ENCODE peak calls at places on chromosomes 6 and 20, in nine cellular contexts. W is H1, D is PC-9, N is brain microvascular endothelial cell, S is lower lobe of right lung, Q is mammary epithelial cell, L is retinal pigment epithelial cell, G is HL-60, R is transverse colon. Z is an unnamed sample.

GRCh38 chr20:40689943-40690835 is 1.2 kb upstream of the MAFB start:
- DNase-seq in S (peak; percentile 96), D (no peak), Q (peak; percentile 79), L (peak; percentile 20), N (peak; percentile 87), R (peak; percentile 83), G (peak; percentile 58), W (peak; percentile 97), Z (peak; percentile 88)

GRCh38 chr6:87184762-87185250 is 29.4 kb downstream of the ZNF292 start:
- DNase-seq in W (no peak), G (no peak), R (no peak), Q (no peak), S (no peak), N (no peak), L (no peak), D (no peak), Z (no peak)

GRCh38 chr6:21323577-21323976 is 270.0 kb upstream of the SOX4 start:
- DNase-seq in Q (no peak), S (no peak), G (no peak), L (no peak), N (no peak), D (no peak), R (no peak), W (no peak), Z (no peak)

GRCh38 chr20:32358883-32359632 is 927 bp downstream of the ASXL1 start:
- DNase-seq in L (no peak), R (peak; percentile 84), W (peak; percentile 85), Q (peak; percentile 44), G (peak; percentile 50), S (peak; percentile 81), D (no peak), N (peak; percentile 27), Z (no peak)

GRCh38 chr6:90388395-90388794 is 91.8 kb upstream of the BACH2 start:
- DNase-seq in W (no peak), G (no peak), L (no peak), N (no peak), Q (no peak), R (no peak), D (no peak), S (no peak), Z (no peak)

GRCh38 chr6:127879685-127880084 is 21.2 kb downstream of the THEMIS start:
- DNase-seq in W (peak; percentile 74), G (no peak), R (no peak), L (no peak), S (no peak), N (peak; percentile 7), D (no peak), Q (no peak), Z (no peak)

GRCh38 chr20:57090590-57091560 is 175.6 kb downstream of the BMP7 start:
- DNase-seq in Q (no peak), N (no peak), R (no peak), D (no peak), L (no peak), W (no peak), S (peak; percentile 19), G (no peak), Z (no peak)

GRCh38 chr20:46027245-46027853 is 1.7 kb upstream of the SLC12A5 start:
- DNase-seq in G (no peak), L (peak; percentile 18), R (no peak), S (no peak), Q (peak; percentile 45), N (peak; percentile 52), D (peak; percentile 56), W (peak; percentile 57), Z (peak; percentile 44)

GRCh38 chr20:23826541-23827018 is at the start of gene CST2:
- DNase-seq in R (no peak), G (no peak), W (no peak), S (no peak), Q (no peak), D (peak; percentile 67), N (peak; percentile 22), L (no peak), Z (no peak)

GRCh38 chr6:134217110-134217509 is 100.8 kb downstream of the SGK1 start:
- DNase-seq in Q (no peak), R (no peak), N (peak; percentile 14), L (no peak), G (no peak), S (no peak), D (no peak), W (no peak), Z (no peak)

DNA sequence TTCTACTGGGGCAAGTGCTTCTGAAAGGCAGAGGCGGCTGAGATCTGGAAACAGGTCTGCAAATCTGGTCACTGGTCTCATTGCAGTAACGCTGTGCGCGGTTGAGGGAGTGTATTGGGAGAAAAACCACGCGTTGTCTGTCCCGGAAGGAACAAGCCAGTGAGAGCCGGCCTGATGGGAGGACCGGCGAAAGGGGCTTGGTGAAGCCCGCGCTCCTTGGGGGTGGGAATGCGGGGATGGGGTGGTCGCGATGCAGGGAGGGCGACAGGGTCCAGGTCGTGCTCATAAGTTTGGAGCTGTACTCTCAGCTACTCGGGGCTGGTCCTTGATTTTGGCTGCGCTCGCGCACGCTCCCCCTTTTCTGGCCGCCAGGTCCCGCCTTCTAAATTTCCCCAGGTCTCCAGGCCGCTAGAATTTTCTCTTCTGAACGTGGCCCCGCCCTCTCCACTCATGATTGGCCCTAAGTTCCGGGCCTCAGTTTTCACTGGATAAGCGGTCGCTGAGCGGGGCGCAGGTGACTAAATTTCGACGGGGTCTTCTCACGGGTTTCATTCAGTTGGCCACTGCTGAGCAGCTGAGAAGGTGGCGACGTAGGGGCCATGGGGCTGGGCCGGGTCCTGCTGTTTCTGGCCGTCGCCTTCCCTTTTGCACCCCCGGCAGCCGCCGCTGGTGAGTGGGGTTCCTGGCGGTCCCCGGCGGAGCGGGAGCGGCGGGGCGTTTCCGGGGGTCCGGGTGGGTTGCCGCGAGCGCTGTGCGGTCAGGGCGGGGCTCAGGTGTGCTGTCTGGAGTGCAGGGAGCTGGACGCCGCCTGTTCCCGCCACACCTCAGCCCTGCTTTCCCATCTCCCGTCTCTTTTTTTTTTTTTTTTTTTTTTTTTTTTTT is at the start of gene MICB:
- DNase-seq in D (peak; percentile 85), S (peak; percentile 90), R (peak; percentile 85), G (peak; percentile 78), N (peak; percentile 77), W (peak; percentile 85), L (no peak), Q (peak; percentile 82), Z (peak; percentile 24)
- H3K4me3 ChIP-seq in D (peak within 1 kb of the TSS; percentile 71), S (peak within 1 kb of the TSS; percentile 72), R (peak within 1 kb of the TSS; percentile 34), G (peak within 1 kb of the TSS; percentile 85), N (peak within 1 kb of the TSS; percentile 67), W (peak within 1 kb of the TSS; percentile 66), L (peak within 1 kb of the TSS; percentile 72), Q (peak within 1 kb of the TSS; percentile 52), Z (peak within 1 kb of the TSS; percentile 51)

GRCh38 chr6:43957273-43957672 is 170.0 kb downstream of the MRPL14 start:
- DNase-seq in Q (no peak), S (no peak), G (no peak), N (no peak), W (no peak), D (no peak), R (no peak), L (no peak), Z (no peak)
- H3K4me3 ChIP-seq in Q (no peak overlapping the region), S (no peak overlapping the region), G (no peak overlapping the region), N (no peak overlapping the region), W (no peak overlapping the region), D (no peak overlapping the region), R (no peak overlapping the region), L (no peak overlapping the region), Z (no peak overlapping the region)

GRCh38 chr6:110329348-110329728 is 28.8 kb downstream of the METTL24 start:
- DNase-seq in Q (no peak), R (no peak), N (no peak), D (no peak), W (no peak), L (no peak), S (no peak), G (no peak), Z (no peak)

GRCh38 chr6:110331816-110332215 is 26.3 kb downstream of the METTL24 start:
- DNase-seq in L (no peak), N (no peak), W (no peak), G (no peak), D (no peak), S (no peak), R (peak; percentile 13), Q (no peak), Z (no peak)

GRCh38 chr6:110331383-110331782 is 26.8 kb downstream of the METTL24 start:
- DNase-seq in S (no peak), L (no peak), W (no peak), R (no peak), D (no peak), G (no peak), Q (no peak), N (no peak), Z (no peak)

GRCh38 chr6:110328231-110328630 is 29.9 kb downstream of the METTL24 start:
- DNase-seq in L (peak; percentile 34), Q (no peak), D (no peak), S (no peak), W (no peak), G (no peak), N (peak; percentile 61), R (no peak), Z (no peak)

DNA sequence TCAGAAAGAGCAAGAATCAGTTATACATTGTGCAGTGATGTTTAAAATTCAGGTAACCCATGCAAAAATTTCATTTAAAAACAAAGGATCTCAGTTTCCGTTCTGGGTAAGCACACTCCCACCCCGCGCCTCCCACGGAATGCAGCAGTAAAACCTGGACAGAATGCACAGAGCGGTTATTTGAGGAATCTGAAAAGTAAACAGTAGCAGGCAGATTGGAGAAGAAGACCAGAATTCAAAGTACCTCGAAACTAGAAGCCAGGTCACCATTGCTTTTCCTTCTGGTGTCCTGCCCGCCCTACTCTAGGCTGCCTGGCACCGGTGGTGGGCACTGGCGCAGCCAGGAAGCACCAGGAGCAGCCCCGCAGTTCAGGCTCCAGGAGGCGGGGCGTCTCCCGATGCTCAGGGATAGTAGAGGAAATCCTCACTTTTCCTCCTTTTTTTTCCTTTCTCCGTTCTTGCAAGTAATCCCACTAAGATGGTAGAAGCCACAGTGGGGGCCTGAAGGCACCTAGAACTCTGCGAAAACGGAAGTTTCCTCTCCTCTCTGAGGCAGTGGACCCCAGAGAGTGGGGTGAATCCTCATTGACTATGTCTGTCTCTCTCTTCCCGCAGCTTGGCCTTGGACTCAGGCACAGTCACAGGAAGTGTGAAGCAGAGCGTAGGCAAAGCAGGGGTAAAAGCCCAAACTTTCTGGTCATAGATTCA is 28.3 kb downstream of the METTL24 start:
- DNase-seq in W (no peak), D (no peak), L (no peak), S (no peak), G (no peak), Q (peak; percentile 1), N (peak; percentile 27), R (peak; percentile 19), Z (no peak)
- H3K4me3 ChIP-seq in W (no peak overlapping the region), D (no peak overlapping the region), L (peak overlapping the region; percentile 25), S (peak overlapping the region; percentile 32), G (no peak overlapping the region), Q (peak overlapping the region; percentile 8), N (peak overlapping the region; percentile 27), R (no peak overlapping the region), Z (no peak overlapping the region)

DNA sequence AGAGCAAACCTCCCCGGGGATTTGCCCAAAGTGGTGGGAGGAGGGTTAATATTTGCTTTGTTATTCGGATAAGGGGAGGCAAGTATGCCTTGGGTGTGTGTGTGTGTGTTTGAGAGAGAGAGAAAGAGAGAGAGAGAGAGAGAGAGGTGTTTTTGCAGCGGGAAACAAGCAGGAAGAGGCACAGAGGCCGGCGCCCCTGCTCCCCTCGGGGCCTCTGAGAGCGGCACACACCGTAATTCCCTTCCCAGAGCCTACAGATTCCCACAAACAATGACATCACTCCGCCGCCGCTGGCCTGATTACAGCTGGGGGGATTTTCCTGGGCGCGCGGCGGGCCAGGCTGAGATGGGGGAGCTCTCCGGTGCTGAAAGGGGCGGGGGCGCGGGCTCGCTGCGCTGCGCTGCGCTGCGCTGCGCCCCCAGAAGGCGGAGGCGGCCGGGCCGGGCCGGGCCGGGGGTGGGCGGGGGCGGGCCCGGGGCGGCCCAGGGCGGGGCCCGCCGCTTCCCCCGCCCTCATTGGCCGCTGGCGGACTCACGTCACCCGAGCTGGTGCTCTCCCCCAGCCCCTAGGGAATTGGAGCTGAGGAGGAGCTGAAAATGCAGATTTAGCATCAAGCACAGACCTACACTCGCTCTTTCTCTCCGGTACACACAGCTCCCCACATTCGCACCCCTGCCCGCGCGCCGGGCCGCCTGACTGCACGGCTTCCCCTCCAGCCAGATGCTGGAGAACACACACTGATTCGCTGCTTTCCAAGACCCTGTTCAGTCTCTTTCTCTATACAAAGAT is at the start of gene PCSK2:
- DNase-seq in W (peak; percentile 88), S (peak; percentile 70), Q (peak; percentile 26), R (peak; percentile 12), D (no peak), L (peak; percentile 40), G (no peak), N (peak; percentile 24), Z (peak; percentile 16)
- H3K4me3 ChIP-seq in W (peak within 1 kb of the TSS; percentile 72), S (peak within 1 kb of the TSS; percentile 46), Q (no peak within 1 kb of the TSS), R (no peak within 1 kb of the TSS), D (no peak within 1 kb of the TSS), L (peak within 1 kb of the TSS; percentile 58), G (no peak within 1 kb of the TSS), N (peak within 1 kb of the TSS; percentile 30), Z (peak within 1 kb of the TSS; percentile 31)

Z was measured in astrocyte of the cerebellum.